ENCODE peak calls at places on chromosome 6, in eight cellular contexts. E is hypothalamus; D is stimulated activated CD4-positive, alpha-beta T cell treated with anti-CD3 and anti-CD28 coated beads, TNF-alpha, amount 100 ng/mL, for 24 hours; C is choroid plexus epithelial cell; M is OCI-LY7; B is Caki2; Q is activated CD8-positive, alpha-beta memory T cell treated with anti-CD3 and anti-CD28 coated beads, Interleukin-2, amount 50 U/mL, for 48 hours; Y is stimulated activated naive CD8-positive, alpha-beta T cell treated with anti-CD3 and anti-CD28 coated beads, Interleukin-15, amount 100 ng/mL, for 72 hours. I is an unnamed sample.
A peak's percentile ranks its signal among the peaks of the same experiment; 100 is the strongest.

GRCh38 chr6:30211306-30211705 is 1.9 kb downstream of the TRIM26 start:
- DNase-seq in Q (no peak), E (no peak), B (no peak), M (peak; percentile 18), Y (no peak), C (no peak), D (no peak), I (no peak)

GRCh38 chr6:138655828-138656227 is 117.7 kb upstream of the CCDC28A start:
- DNase-seq in Y (no peak), C (no peak), E (no peak), D (no peak), Q (no peak), B (no peak), M (no peak), I (no peak)

GRCh38 chr6:30130887-30131862 is 4.8 kb upstream of the TRIM40 start:
- DNase-seq in Q (peak; percentile 65), B (peak; percentile 73), Y (peak; percentile 68), D (peak; percentile 60), E (no peak), M (peak; percentile 89), C (peak; percentile 92), I (peak; percentile 81)

GRCh38 chr6:33344771-33345697 is 27.5 kb upstream of the ZBTB22 start:
- DNase-seq in B (peak; percentile 76), D (no peak), Y (peak; percentile 66), E (no peak), M (peak; percentile 91), Q (peak; percentile 67), C (peak; percentile 94), I (peak; percentile 73)

GRCh38 chr6:36745836-36746235 is 48.2 kb downstream of the RAB44 start:
- DNase-seq in E (no peak), B (no peak), M (no peak), Y (no peak), D (no peak), Q (no peak), C (no peak), I (no peak)

GRCh38 chr6:17054647-17055046 is 47.2 kb upstream of the STMND1 start:
- DNase-seq in M (no peak), B (no peak), C (no peak), D (no peak), Q (no peak), E (no peak), Y (no peak), I (no peak)

GRCh38 chr6:134363323-134364039 is 45.6 kb upstream of the SGK1 start:
- DNase-seq in E (no peak), C (peak; percentile 75), Q (no peak), M (no peak), D (no peak), Y (no peak), B (peak; percentile 75), I (peak; percentile 85)

GRCh38 chr6:30568245-30568644 is 3.0 kb upstream of the ABCF1 start:
- DNase-seq in Q (no peak), M (no peak), E (no peak), C (no peak), B (peak; percentile 30), D (peak; percentile 26), Y (peak; percentile 67), I (no peak)

GRCh38 chr6:139250296-139251274 is 41.2 kb downstream of the TXLNB start:
- DNase-seq in D (no peak), E (no peak), Y (peak; percentile 64), C (peak; percentile 84), Q (peak; percentile 69), M (peak; percentile 84), B (peak; percentile 17), I (peak; percentile 17)

GRCh38 chr6:130473886-130474285 is 108.1 kb downstream of the TMEM200A start:
- DNase-seq in C (peak; percentile 65), D (no peak), Q (no peak), E (no peak), Y (no peak), B (no peak), M (no peak), I (peak; percentile 92)

GRCh38 chr6:7424967-7425807 is 35.6 kb downstream of the RIOK1 start:
- DNase-seq in C (peak; percentile 75), Q (no peak), D (no peak), M (peak; percentile 5), Y (no peak), E (no peak), B (no peak), I (peak; percentile 48)

GRCh38 chr6:44247338-44248302 is 719 bp downstream of the HSP90AB1 start:
- DNase-seq in Y (peak; percentile 94), C (peak; percentile 57), D (peak; percentile 80), B (peak; percentile 65), E (peak; percentile 84), Q (peak; percentile 95), M (peak; percentile 74), I (peak; percentile 58)

GRCh38 chr6:154341876-154342275 is 14.7 kb downstream of the IPCEF1 start:
- DNase-seq in Q (no peak), E (no peak), Y (no peak), M (no peak), C (no peak), D (no peak), B (no peak), I (no peak)

GRCh38 chr6:145883263-145883662 is 68.7 kb upstream of the FBXO30 start:
- DNase-seq in E (no peak), M (no peak), Q (no peak), Y (no peak), B (no peak), D (no peak), C (no peak), I (no peak)

GRCh38 chr6:93751969-93752368 is 332.6 kb upstream of the EPHA7 start:
- DNase-seq in C (peak; percentile 42), Q (no peak), Y (no peak), E (no peak), M (no peak), B (no peak), D (no peak), I (no peak)

GRCh38 chr6:113352029-113352801 is 504.9 kb upstream of the MARCKS start:
- DNase-seq in E (no peak), Q (no peak), M (no peak), Y (no peak), C (peak; percentile 76), B (peak; percentile 59), D (no peak), I (peak; percentile 80)

GRCh38 chr6:44446626-44447297 is 59.3 kb downstream of the CDC5L start:
- DNase-seq in B (peak; percentile 25), D (no peak), Q (no peak), C (peak; percentile 85), E (no peak), M (no peak), Y (no peak), I (peak; percentile 78)

GRCh38 chr6:110368268-110368667 is 10.1 kb upstream of the METTL24 start:
- DNase-seq in E (no peak), C (no peak), M (no peak), Q (no peak), D (no peak), B (no peak), Y (no peak), I (no peak)

GRCh38 chr6:157284738-157285421 is 38.4 kb downstream of the TMEM242 start:
- DNase-seq in E (no peak), Q (no peak), B (no peak), Y (no peak), D (no peak), C (no peak), M (no peak), I (no peak)

GRCh38 chr6:119297049-119297448 is 52.5 kb downstream of the MAN1A1 start:
- DNase-seq in Y (no peak), C (no peak), M (no peak), E (no peak), B (no peak), Q (no peak), D (no peak), I (no peak)

GRCh38 chr6:15987569-15987968 is 141.3 kb upstream of the MYLIP start:
- DNase-seq in Q (no peak), M (no peak), E (no peak), B (no peak), Y (no peak), C (peak; percentile 48), D (no peak), I (no peak)

GRCh38 chr6:38570750-38571149 is 69.0 kb downstream of the BTBD9 start:
- DNase-seq in D (no peak), Y (no peak), B (no peak), Q (no peak), E (no peak), M (peak; percentile 22), C (peak; percentile 66), I (peak; percentile 20)

GRCh38 chr6:111950661-111951426 is 77.6 kb upstream of the FYN start:
- DNase-seq in D (no peak), Y (no peak), B (peak; percentile 46), E (no peak), M (no peak), Q (no peak), C (peak; percentile 62), I (no peak)

GRCh38 chr6:106534564-106534982 is 94.7 kb downstream of the RTN4IP1 start:
- DNase-seq in M (no peak), E (no peak), Q (no peak), C (no peak), B (no peak), D (peak; percentile 55), Y (peak; percentile 58), I (no peak)

GRCh38 chr6:158642097-158642601 is 2.4 kb downstream of the DYNLT1 start:
- DNase-seq in B (peak; percentile 92), Y (peak; percentile 7), M (no peak), Q (peak; percentile 50), D (no peak), E (no peak), C (peak; percentile 82), I (peak; percentile 96)

GRCh38 chr6:3585320-3585935 is 128.6 kb upstream of the SLC22A23 start:
- DNase-seq in C (peak; percentile 86), Q (no peak), D (no peak), Y (no peak), E (no peak), B (no peak), M (no peak), I (peak; percentile 69)